ENCODE peak calls at places on chromosomes 16 and 17, in nine cellular contexts. O is heart right ventricle, Q is body of pancreas, P is tibial artery, A is pancreas, M is IMR-90, V is A549, D is transverse colon, J is PC-9. E is an unnamed sample. For H3K4me1, the result is how much of the 10 kb centered on the place peaks cover.

GRCh38 chr16:56608043-56608875 is at the start of gene MT2A:
- DNase-seq in J (peak), V (peak), M (peak), O (peak), A (peak), D (peak), Q (peak), P (peak), E (peak)

GRCh38 chr17:68733241-68734176 is 132.3 kb upstream of the FAM20A start:
- DNase-seq in M (peak), J (no peak), A (no peak), O (no peak), V (no peak), P (peak), D (no peak), Q (no peak), E (no peak)

GRCh38 chr16:72961863-72962262 is 86.1 kb downstream of the ZFHX3 start:
- DNase-seq in V (no peak), D (peak), P (peak), Q (no peak), J (no peak), A (no peak), O (no peak), M (no peak), E (no peak)

GRCh38 chr17:17626151-17626805 is 34.8 kb upstream of the PEMT start:
- DNase-seq in M (no peak), O (no peak), A (no peak), P (no peak), Q (no peak), J (no peak), D (no peak), V (no peak), E (no peak)

GRCh38 chr16:57574086-57574485 is 31.6 kb downstream of the ADGRG5 start:
- DNase-seq in A (no peak), J (no peak), O (no peak), D (no peak), M (no peak), Q (no peak), V (no peak), P (no peak), E (no peak)

GRCh38 chr17:37494971-37495370 is 5.3 kb downstream of the DUSP14 start:
- DNase-seq in O (no peak), Q (no peak), M (no peak), P (no peak), J (no peak), D (no peak), V (no peak), A (no peak), E (no peak)

GRCh38 chr16:22139008-22139407 is 23.3 kb upstream of the SDR42E2 start:
- DNase-seq in D (no peak), M (no peak), A (no peak), J (peak), Q (no peak), V (no peak), P (no peak), O (no peak), E (no peak)

GRCh38 chr16:81612351-81613170 is 166.5 kb upstream of the PLCG2 start:
- DNase-seq in J (no peak), V (no peak), P (no peak), D (no peak), Q (no peak), M (no peak), A (no peak), O (peak), E (no peak)

GRCh38 chr16:15494231-15494630 is 59.8 kb downstream of the BMERB1 start:
- DNase-seq in M (peak), P (no peak), O (no peak), J (no peak), Q (no peak), V (no peak), D (no peak), A (no peak), E (no peak)

GRCh38 chr16:66150691-66151090 is 215.8 kb upstream of the CDH5 start:
- DNase-seq in V (no peak), P (no peak), O (no peak), Q (no peak), A (no peak), M (peak), J (no peak), D (peak), E (no peak)

GRCh38 chr16:49639739-49640388 is 216.0 kb downstream of the ZNF423 start:
- DNase-seq in A (peak), Q (no peak), O (peak), P (no peak), M (peak), V (no peak), D (no peak), J (no peak), E (no peak)

GRCh38 chr16:88591577-88592021 is 21.4 kb downstream of the ZC3H18 start:
- DNase-seq in D (peak), M (peak), Q (no peak), P (peak), V (no peak), A (no peak), J (no peak), O (no peak), E (peak)

GRCh38 chr17:45971698-45972141 is 27.3 kb upstream of the STH start:
- DNase-seq in M (no peak), O (no peak), V (no peak), J (no peak), P (no peak), A (no peak), D (no peak), Q (no peak), E (no peak)

GRCh38 chr17:49549311-49549605 is 26.4 kb upstream of the NXPH3 start:
- DNase-seq in M (no peak), Q (no peak), J (no peak), V (no peak), A (peak), P (no peak), D (no peak), O (no peak), E (no peak)

GRCh38 chr17:74361613-74362391 is at the start of gene BTBD17:
- DNase-seq in D (peak), P (no peak), J (peak), M (no peak), Q (peak), V (peak), A (peak), O (peak), E (no peak)

GRCh38 chr17:9009737-9010136 is 11.6 kb upstream of the NTN1 start:
- DNase-seq in V (no peak), Q (no peak), A (no peak), O (no peak), M (no peak), D (no peak), J (no peak), P (peak), E (no peak)

GRCh38 chr16:4588961-4589360 is 25.7 kb downstream of the UBALD1 start:
- DNase-seq in V (no peak), D (no peak), J (no peak), A (no peak), P (no peak), M (no peak), O (no peak), Q (no peak), E (no peak)

DNA sequence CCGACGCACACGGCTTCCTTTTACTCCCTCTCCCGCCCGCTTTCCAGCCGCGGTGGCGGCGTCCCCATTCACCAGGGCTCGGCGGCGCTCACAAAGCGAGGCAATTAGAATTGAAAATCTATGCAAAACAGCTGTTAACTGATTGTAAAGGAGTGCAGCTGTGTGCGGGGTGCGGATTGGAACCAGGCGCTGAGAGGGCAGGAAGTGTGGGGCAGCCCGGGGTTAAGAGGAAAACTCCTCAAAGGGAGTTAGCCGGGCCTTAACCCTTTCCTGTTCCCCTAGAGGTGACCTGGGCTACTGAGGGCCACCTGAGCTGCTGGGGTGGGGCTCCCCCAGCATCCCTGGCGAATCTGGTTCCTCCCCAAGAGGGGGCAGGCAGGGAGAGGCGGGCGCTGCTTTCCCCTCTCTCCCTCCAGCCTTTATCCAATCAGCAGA is 5.8 kb upstream of the GSE1 start:
- DNase-seq in A (no peak), V (no peak), J (no peak), M (no peak), P (no peak), O (no peak), D (peak), Q (no peak), E (no peak)
- H3K4me1 ChIP-seq in A (half or more), V (under half), J (under half), M (under half), P (under half), O (under half), D (half or more), Q (half or more), E (under half)

DNA sequence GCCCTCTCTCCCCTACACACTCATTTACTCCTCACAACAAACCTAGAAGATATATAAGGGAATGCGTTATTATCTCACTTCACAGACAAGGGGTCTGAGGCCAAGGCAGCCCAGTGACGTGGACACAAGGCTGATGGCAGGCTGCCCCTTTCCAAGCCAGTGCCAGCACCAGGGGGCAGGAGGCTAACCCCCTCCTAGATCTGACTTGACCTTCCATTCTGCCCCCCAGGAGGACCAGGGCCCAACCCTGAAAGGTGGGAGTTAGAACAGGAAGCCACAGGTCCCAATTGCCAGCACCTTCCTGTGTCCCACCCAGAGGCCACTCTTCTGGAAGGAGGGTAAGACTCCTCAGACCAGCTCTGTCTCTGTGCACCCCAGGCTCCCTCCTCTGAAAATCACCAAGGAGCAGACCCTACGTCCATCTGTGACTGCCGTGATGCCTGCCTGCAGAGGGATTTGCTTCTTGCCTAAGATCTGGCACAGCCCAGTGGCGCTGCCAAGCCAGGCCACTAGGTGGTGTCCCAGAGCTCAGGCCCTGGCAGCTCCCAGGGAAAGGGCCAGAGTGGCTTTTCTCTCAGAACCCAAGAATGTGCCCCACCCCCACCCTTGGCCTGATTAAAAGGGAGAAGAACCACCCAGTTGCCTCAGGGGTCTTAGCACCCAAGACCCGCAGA is 42.4 kb upstream of the MRPS23 start:
- DNase-seq in Q (peak), O (peak), A (peak), M (peak), J (peak), V (peak), P (peak), D (peak), E (peak)
- TF ChIP-seq CTCF in Q (peak), O (peak), A (peak), M (peak), J (peak), V (peak), P (peak), D (peak), E (peak)

GRCh38 chr16:2968738-2969544 is at the start of gene PAQR4:
- DNase-seq in M (peak), D (peak), P (peak), O (peak), A (peak), J (peak), Q (peak), V (peak), E (peak)
- H3K4me1 ChIP-seq in M (under half), D (half or more), P (half or more), O (half or more), A (under half), J (under half), Q (half or more), V (under half), E (under half)

DNA sequence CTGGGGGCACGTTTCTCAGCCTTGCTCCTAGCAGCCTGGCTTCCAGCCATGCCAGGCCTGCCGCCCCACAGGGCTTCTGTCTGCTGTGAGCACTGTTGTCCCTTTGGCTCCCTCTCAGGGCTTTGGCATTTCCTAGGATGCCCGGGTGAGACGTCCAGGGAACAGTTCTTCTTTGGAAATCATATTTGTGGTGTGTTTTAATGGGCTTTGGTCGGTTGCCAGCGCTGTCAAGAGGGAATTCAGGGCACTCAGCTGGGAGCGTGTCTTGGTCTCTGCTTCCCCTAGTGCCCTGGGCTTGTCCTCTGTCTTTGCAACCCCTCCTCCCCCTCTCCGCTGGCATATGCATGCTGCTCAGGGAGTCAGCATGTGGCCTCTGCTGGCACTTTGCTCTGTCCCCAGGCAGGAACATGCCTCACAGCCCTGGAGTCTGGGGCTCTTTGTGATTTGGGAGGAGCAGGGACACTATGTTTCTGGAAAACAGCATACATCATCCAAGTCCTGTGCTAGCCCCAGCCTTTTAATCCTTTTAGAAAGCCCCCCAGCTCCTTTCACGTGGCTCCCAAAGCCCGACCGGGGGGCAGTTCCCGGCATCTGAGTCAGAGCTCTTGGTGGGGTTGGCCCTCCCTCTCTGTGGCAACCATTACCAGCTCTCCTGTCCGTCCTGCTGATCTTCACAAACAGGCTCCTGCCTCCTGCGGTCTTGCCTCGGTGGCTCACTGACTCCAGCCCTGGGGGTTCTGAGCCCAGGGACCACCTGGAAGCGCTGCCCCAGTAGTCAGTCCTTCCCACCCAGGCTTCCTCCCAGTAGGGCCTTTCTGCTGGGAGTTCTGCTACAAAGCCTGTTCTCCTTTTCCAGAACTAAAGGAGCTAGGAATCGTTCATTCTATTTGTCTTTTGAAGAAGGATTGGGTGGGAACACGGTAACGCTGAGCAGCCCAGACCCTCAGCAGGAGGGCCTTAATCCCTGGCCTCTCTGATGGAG is 26.7 kb downstream of the SAP30BP start:
- DNase-seq in P (peak), A (peak), J (no peak), Q (peak), V (peak), O (peak), M (peak), D (peak), E (peak)
- TF ChIP-seq CTCF in P (peak), A (no peak), J (no peak), Q (no peak), V (no peak), O (no peak), M (peak), D (no peak), E (no peak)

DNA sequence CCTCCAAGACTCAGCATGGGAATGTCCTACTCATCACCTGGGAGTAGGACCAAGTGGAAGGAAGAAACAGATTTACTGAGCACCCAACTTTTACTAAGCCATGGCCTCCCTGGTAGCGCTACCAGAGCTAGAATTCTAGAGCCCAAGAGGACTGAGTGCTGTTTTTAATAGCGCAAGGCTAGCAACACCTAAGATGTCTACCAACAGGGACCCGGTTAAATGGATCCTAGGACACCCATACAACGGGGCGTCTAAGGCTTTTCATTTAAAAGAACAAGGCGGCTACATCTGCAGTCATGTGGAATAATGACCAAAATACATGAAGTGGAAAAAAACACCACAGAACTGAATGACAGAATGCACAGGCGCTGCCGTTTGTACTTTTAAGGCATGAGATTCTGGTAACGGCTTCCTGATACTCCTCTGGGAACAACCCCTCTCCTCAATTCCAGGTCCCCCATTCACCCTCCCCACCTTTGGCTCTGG is 5.1 kb downstream of the GGA2 start:
- DNase-seq in Q (no peak), V (no peak), O (no peak), P (no peak), M (no peak), D (no peak), J (no peak), A (no peak), E (no peak)
- H3K4me1 ChIP-seq in Q (half or more), V (under half), O (half or more), P (half or more), M (under half), D (half or more), J (under half), A (under half), E (under half)

GRCh38 chr17:81702934-81703746 is at the start of gene MRPL12:
- DNase-seq in Q (peak), A (peak), D (peak), M (peak), J (peak), V (peak), O (peak), P (peak), E (peak)

GRCh38 chr17:81697261-81698044 is 5.7 kb upstream of the MRPL12 start:
- DNase-seq in O (no peak), Q (no peak), A (no peak), P (no peak), J (no peak), V (no peak), D (no peak), M (no peak), E (no peak)

GRCh38 chr17:81700353-81701287 is 2.5 kb upstream of the MRPL12 start:
- DNase-seq in D (no peak), P (no peak), A (no peak), M (no peak), J (no peak), O (no peak), V (no peak), Q (no peak), E (no peak)

GRCh38 chr17:81703747-81704654 is 834 bp downstream of the MRPL12 start:
- DNase-seq in D (no peak), Q (no peak), P (no peak), O (no peak), M (no peak), V (no peak), A (no peak), J (no peak), E (no peak)

GRCh38 chr17:81701288-81702071 is 1.7 kb upstream of the MRPL12 start:
- DNase-seq in A (no peak), M (no peak), P (no peak), D (no peak), O (no peak), V (no peak), Q (no peak), J (no peak), E (no peak)
- TF ChIP-seq CTCF in A (no peak), M (peak), P (no peak), D (no peak), O (no peak), V (no peak), Q (no peak), J (no peak), E (no peak)

DNA sequence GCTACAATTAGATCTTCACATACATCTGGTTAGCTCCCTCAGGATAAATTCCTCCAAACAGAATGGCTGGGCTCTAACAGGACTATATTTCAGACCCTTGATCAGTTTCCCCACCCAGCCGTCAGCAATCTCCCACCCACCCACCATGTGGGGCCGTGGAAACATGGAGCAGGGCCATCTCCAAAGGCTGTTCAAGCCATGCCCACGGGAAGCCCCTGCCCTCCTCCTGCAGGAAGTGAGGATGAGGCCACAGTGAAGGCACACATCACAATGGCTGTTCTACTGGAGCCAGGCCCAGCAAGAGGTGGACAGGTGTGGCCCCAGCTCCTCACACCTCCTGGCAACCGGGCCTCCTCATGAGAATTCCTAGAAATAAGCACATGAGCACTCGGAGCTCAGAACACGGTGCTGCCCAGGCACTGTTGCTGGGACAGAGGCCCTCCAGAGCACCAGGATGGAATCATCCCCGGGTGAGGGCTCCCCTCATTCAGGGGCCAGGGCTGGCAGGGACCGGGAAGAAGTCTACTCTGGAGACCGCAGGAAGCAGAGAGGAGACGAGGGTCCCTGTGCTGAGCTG is at the start of gene LITAFD:
- DNase-seq in P (no peak), O (no peak), V (no peak), D (no peak), Q (no peak), A (peak), M (no peak), J (no peak), E (no peak)
- H3K4me1 ChIP-seq in P (under half), O (under half), V (under half), D (under half), Q (under half), A (under half), M (under half), J (under half), E (under half)

E was measured in breast epithelium.